ENCODE peak calls at places on chromosomes 13 and 19, in nine cellular contexts. S is fibroblast of lung; E is ascending aorta; V is neural progenitor cell; B is PC-9; G is keratinocyte; K is effector memory CD4-positive, alpha-beta T cell; R is neuronal stem cell; L is right cardiac atrium. Q is an unnamed sample.

GRCh38 chr13:93217701-93218100 is 8.9 kb upstream of the GPC6 start:
- DNase-seq in S (peak), E (no peak), V (no peak), B (no peak), G (no peak), K (no peak), R (no peak), L (no peak), Q (no peak)

GRCh38 chr13:34886987-34887386 is 55.1 kb upstream of the NBEA start:
- DNase-seq in S (no peak), E (no peak), V (no peak), B (no peak), G (no peak), K (no peak), R (no peak), L (no peak), Q (no peak)

GRCh38 chr13:83499286-83499685 is 383.0 kb downstream of the SLITRK1 start:
- DNase-seq in S (no peak), E (no peak), V (no peak), B (no peak), G (no peak), K (no peak), R (no peak), L (no peak), Q (no peak)

GRCh38 chr19:50896591-50897190 is 14.5 kb downstream of the KLK4 start:
- DNase-seq in S (peak), E (no peak), V (no peak), B (peak), G (peak), K (no peak), R (no peak), L (no peak), Q (peak)

GRCh38 chr13:40656358-40656757 is 10.1 kb downstream of the FOXO1 start:
- DNase-seq in S (peak), E (no peak), V (no peak), B (no peak), G (no peak), K (no peak), R (no peak), L (no peak), Q (no peak)

GRCh38 chr19:15365264-15365663 is 14.3 kb downstream of the AKAP8 start:
- DNase-seq in S (no peak), E (no peak), V (no peak), B (no peak), G (no peak), K (no peak), R (no peak), L (no peak), Q (no peak)

GRCh38 chr13:22812793-22813192 is 368.0 kb upstream of the SGCG start:
- DNase-seq in S (no peak), E (no peak), V (no peak), B (no peak), G (no peak), K (no peak), R (no peak), L (peak), Q (no peak)

GRCh38 chr19:13797870-13798269 is 2.6 kb downstream of the ZSWIM4 start:
- DNase-seq in S (peak), E (peak), V (no peak), B (peak), G (no peak), K (no peak), R (no peak), L (no peak), Q (no peak)

GRCh38 chr13:58884353-58884752 is 1252.8 kb downstream of the PCDH17 start:
- DNase-seq in S (no peak), E (no peak), V (peak), B (no peak), G (no peak), K (no peak), R (no peak), L (no peak), Q (no peak)

GRCh38 chr13:20121154-20121515 is 39.7 kb downstream of the GJA3 start:
- DNase-seq in S (peak), E (no peak), V (no peak), B (peak), G (no peak), K (no peak), R (no peak), L (no peak), Q (no peak)

GRCh38 chr19:53927745-53928144 is 18.7 kb downstream of the CACNG7 start:
- DNase-seq in S (peak), E (no peak), V (peak), B (peak), G (no peak), K (no peak), R (peak), L (no peak), Q (peak)

GRCh38 chr13:20359335-20359734 is 127.2 kb upstream of the GJB6 start:
- DNase-seq in S (peak), E (no peak), V (no peak), B (peak), G (peak), K (no peak), R (no peak), L (no peak), Q (peak)

GRCh38 chr19:41298327-41298964 is 11.5 kb upstream of the CCDC97 start:
- DNase-seq in S (peak), E (peak), V (no peak), B (no peak), G (no peak), K (peak), R (no peak), L (peak), Q (peak)

GRCh38 chr19:5250127-5250659 is 90.4 kb downstream of the PTPRS start:
- DNase-seq in S (no peak), E (peak), V (no peak), B (no peak), G (no peak), K (no peak), R (no peak), L (peak), Q (no peak)

GRCh38 chr13:90551253-90551652 is 796.2 kb upstream of the MIR17HG start:
- DNase-seq in S (no peak), E (no peak), V (no peak), B (no peak), G (no peak), K (no peak), R (no peak), L (no peak), Q (no peak)

GRCh38 chr13:69935043-69935442 is 172.6 kb upstream of the ATXN8OS start:
- DNase-seq in S (no peak), E (no peak), V (no peak), B (peak), G (no peak), K (no peak), R (no peak), L (no peak), Q (no peak)

GRCh38 chr19:58154287-58154678 is 3.7 kb upstream of the ZNF329 start:
- DNase-seq in S (peak), E (peak), V (peak), B (no peak), G (no peak), K (no peak), R (no peak), L (peak), Q (no peak)

GRCh38 chr13:72186730-72187422 is 319.9 kb upstream of the DACH1 start:
- DNase-seq in S (no peak), E (no peak), V (no peak), B (peak), G (no peak), K (no peak), R (no peak), L (no peak), Q (no peak)

GRCh38 chr13:67049744-67050143 is 180.4 kb downstream of the PCDH9 start:
- DNase-seq in S (no peak), E (no peak), V (no peak), B (no peak), G (no peak), K (no peak), R (no peak), L (no peak), Q (no peak)

GRCh38 chr13:84439108-84439507 is 556.8 kb upstream of the SLITRK1 start:
- DNase-seq in S (peak), E (no peak), V (no peak), B (no peak), G (peak), K (no peak), R (no peak), L (no peak), Q (no peak)

DNA sequence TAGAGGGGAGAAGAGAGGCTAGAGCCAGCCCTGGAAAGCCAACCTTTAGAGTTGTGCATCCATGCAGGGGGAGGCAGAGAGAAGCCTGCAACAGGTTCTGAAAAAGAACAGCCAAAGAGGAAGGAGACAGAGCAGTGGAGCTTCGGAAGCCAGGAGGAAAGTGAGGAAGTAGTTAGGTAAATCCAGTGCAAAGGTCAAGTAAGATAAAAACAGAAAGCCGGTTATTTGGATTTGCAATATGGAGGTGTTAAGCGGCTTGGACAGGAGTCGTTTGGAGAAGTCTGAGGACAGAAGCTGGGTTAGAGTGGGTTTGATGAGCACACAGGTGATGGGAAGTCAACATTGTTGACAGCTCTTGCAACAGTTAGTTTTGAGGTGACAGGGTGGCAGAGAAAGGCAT is 53.5 kb upstream of the FLT1 start:
- DNase-seq in S (no peak), E (no peak), V (no peak), B (no peak), G (no peak), K (no peak), R (no peak), L (no peak), Q (no peak)
- H3K4me3 ChIP-seq in S (no peak), E (no peak), V (no peak), B (no peak), G (no peak), K (no peak), R (no peak), L (no peak), Q (no peak)

DNA sequence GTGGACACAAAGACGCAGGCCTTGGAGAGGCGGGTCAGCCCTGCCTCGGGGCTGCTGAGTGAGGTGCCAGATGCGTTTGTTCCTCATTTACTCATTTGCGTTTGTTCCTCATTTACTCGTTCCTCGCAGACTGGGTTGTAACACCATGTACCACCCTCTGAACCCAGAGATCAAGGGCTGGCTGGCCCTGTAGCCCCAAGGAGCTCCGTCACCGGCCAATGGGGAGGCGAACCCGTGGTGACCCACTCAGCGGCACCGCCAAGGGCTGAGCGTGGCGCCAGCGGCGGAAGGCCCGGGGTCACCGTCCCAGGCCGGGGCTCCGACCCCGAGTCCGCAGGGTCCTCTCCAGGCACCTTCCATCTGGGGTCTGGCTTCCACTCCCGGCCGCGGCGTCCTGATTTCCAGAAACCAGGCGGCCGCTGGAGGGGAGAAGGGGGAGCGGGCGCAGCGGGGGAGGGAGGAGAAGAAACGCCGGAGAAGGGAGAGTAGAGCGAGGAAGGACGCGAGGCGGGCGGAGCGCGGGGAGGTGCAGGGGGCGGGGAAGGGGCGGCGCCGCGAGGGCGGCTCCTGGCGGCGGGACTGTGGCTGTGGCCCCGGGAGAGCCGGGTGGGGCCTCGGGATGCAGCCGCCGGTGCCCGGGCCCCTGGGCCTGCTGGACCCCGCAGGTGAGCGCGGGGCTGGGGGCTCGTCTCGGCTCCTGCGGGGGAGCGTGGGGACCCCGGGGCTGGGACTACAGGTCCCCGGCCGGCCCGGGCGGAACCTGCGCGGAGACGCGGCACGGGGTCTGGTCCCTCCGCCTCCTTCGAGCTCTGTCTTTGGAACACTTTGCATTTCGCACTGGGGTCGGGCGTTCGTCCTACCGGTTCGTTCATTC is at the start of gene TMEM255B:
- DNase-seq in S (peak), E (peak), V (peak), B (peak), G (no peak), K (peak), R (peak), L (peak), Q (no peak)
- H3K4me3 ChIP-seq in S (peak), E (peak), V (peak), B (peak), G (peak), K (peak), R (peak), L (peak), Q (peak)

DNA sequence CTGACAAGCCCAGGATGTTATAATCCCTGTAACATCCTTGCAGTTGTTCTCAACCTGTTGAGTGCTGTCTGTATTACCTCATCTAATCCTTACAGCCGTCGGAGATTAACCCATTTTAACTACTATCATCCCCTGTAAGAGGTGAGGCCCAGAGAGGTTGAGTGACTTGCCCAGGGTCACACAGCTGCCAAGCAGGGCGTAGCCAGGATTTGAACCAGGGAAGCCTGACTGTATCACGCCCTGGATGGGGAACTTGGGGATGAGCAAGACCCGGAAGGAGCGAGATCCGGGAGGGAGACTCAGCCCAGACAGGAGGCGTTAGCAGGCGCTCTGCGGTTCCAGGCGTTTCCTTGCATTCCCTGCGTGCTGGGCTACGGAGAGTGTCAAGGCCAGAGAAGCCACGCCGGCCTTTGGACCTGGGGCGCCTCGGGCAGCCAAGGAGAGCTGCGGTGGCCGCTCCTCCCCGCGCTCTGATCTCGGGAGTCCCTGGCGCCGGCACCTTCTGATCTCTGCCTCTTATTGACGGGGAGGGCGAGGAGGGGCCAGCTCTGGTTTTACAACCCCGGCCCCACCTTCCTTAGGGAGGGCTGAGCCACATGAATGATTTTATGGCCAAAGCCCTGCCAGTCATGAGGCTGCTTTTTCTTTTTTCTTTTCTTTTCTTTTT is 6.2 kb downstream of the SULT2B1 start:
- DNase-seq in S (peak), E (no peak), V (no peak), B (peak), G (peak), K (no peak), R (no peak), L (no peak), Q (no peak)
- H3K4me3 ChIP-seq in S (no peak), E (no peak), V (no peak), B (no peak), G (no peak), K (no peak), R (no peak), L (no peak), Q (no peak)

DNA sequence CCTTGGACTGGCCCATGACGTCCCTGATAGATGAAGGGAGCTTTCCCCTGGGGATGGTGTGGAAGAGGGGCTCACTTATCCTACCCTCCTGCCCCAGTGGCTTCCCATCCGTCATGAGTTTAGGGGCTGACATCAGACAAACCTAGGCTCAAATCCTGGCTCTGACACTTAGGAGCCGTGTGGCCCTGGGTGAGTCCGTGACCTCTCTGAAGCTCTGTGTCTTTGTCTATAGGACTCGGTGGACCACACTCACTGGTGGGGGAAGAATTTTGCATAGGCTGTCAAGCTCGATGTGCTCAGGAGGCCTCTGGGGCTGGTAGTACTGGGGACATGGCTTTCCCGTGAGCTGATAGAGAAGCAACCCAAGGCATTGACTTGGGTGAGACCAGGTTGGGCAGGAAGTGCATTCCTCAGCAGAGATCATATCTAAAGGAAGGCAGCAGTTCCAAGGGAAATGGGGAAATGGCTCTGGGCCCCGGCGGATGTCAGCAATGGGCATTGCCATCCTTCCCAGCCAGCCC is 17.4 kb upstream of the AP1M2 start:
- DNase-seq in S (no peak), E (no peak), V (no peak), B (peak), G (no peak), K (peak), R (no peak), L (peak), Q (no peak)
- H3K4me3 ChIP-seq in S (no peak), E (peak), V (no peak), B (peak), G (peak), K (peak), R (no peak), L (peak), Q (no peak)

DNA sequence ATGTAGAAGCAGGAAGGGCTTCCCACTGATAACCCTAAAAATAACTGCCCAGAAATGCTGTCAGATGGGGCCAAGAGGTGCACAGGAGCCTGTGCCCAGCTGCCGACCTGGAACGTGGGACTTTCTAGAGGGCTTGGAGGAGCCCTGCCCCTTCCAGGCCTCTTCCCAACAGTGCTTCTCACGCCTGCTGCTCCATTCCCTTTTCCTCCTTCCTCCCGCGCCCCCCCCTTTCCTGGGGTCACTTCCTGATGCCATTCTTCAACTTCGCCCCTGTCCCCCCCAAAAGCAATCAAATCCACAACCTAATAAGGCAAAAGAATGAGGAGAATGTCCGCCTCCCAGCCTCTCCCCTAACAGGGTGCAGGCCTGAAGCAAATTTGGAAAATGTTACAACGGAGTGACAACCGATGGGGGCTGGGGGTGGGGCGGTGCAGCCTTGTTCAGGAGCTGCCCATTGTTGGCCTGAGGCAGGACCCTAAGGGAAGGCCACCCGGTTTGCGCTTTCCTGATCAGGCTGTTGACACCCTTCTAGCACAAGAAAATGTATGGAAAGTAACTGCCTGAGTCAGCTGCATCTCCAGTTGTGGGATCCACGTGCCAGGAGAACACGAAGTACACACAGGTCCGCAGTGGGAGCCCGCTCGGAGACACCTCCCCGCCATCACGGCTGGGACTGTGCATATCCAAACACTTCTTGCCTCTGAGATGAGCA is 18.7 kb downstream of the ACTN4 start:
- DNase-seq in S (peak), E (peak), V (peak), B (peak), G (no peak), K (no peak), R (peak), L (peak), Q (no peak)
- H3K4me3 ChIP-seq in S (no peak), E (no peak), V (peak), B (no peak), G (no peak), K (no peak), R (no peak), L (no peak), Q (no peak)

Q was measured in HFF-Myc.